ENCODE peak calls at places on chromosomes 1 and 21, in six cellular contexts. B, M, V, H, L and C are unnamed samples.

GRCh38 chr1:47627016-47627415 is 189.2 kb downstream of the FOXD2 start:
- DNase-seq in V (no peak), H (no peak), L (no peak), M (no peak), B (no peak), C (no peak)

GRCh38 chr1:101846820-101847219 is 149.9 kb downstream of the OLFM3 start:
- DNase-seq in B (no peak), L (no peak), M (peak), V (no peak), H (no peak), C (no peak)

GRCh38 chr1:21435646-21436487 is 4.1 kb upstream of the NBPF3 start:
- DNase-seq in V (no peak), M (no peak), B (no peak), H (no peak), L (no peak), C (no peak)

GRCh38 chr1:151145158-151146071 is 1.0 kb downstream of the SEMA6C start:
- DNase-seq in V (peak), L (peak), M (no peak), H (no peak), B (no peak), C (no peak)

GRCh38 chr1:210447456-210448057 is 118.9 kb downstream of the HHAT start:
- DNase-seq in M (no peak), V (no peak), B (no peak), L (no peak), H (no peak), C (no peak)

GRCh38 chr1:58927722-58928085 is 143.9 kb upstream of the JUN start:
- DNase-seq in M (no peak), H (no peak), B (no peak), V (no peak), L (no peak), C (no peak)

GRCh38 chr1:231571904-231572303 is 43.4 kb downstream of the TSNAX start:
- DNase-seq in M (no peak), L (no peak), H (no peak), V (no peak), B (no peak), C (no peak)

GRCh38 chr1:66270122-66270812 is 263.7 kb upstream of the SGIP1 start:
- DNase-seq in H (no peak), V (peak), L (no peak), B (no peak), M (no peak), C (no peak)

GRCh38 chr21:26405735-26406361 is 167.2 kb downstream of the CYYR1 start:
- DNase-seq in H (no peak), B (no peak), V (peak), M (no peak), L (no peak), C (no peak)

GRCh38 chr1:25772692-25773245 is 27.2 kb upstream of the SELENON start:
- DNase-seq in M (no peak), L (no peak), V (no peak), B (no peak), H (no peak), C (no peak)

GRCh38 chr21:27168084-27168483 is 201.2 kb upstream of the ADAMTS5 start:
- DNase-seq in B (no peak), M (no peak), V (peak), L (no peak), H (no peak), C (no peak)

GRCh38 chr1:214641214-214641895 is 38.4 kb downstream of the CENPF start:
- DNase-seq in L (no peak), V (no peak), M (no peak), H (no peak), B (no peak), C (no peak)

GRCh38 chr1:33298623-33299277 is 22.1 kb downstream of the A3GALT2 start:
- DNase-seq in B (no peak), L (peak), M (peak), H (peak), V (peak), C (no peak)

GRCh38 chr1:92365378-92366044 is 66.7 kb downstream of the RPAP2 start:
- DNase-seq in H (no peak), M (no peak), B (no peak), L (no peak), V (no peak), C (no peak)

GRCh38 chr1:21896652-21897532 is 40.2 kb downstream of the HSPG2 start:
- DNase-seq in L (no peak), V (no peak), M (no peak), H (no peak), B (no peak), C (peak)

GRCh38 chr21:45299026-45299863 is 11.6 kb upstream of the POFUT2 start:
- DNase-seq in M (no peak), B (peak), H (no peak), V (peak), L (peak), C (no peak)

GRCh38 chr1:230403442-230403841 is 22.7 kb downstream of the PGBD5 start:
- DNase-seq in L (no peak), B (no peak), V (no peak), H (no peak), M (no peak), C (no peak)

GRCh38 chr1:211734359-211734758 is 58.9 kb upstream of the NEK2 start:
- DNase-seq in B (no peak), H (no peak), M (no peak), V (no peak), L (no peak), C (no peak)

GRCh38 chr1:15430787-15431570 is 7.3 kb upstream of the CTRC start:
- DNase-seq in B (peak), M (peak), V (peak), L (peak), H (peak), C (peak)

GRCh38 chr1:185453496-185454192 is 136.6 kb upstream of the IVNS1ABP start:
- DNase-seq in B (no peak), M (no peak), H (no peak), L (no peak), V (peak), C (no peak)

DNA sequence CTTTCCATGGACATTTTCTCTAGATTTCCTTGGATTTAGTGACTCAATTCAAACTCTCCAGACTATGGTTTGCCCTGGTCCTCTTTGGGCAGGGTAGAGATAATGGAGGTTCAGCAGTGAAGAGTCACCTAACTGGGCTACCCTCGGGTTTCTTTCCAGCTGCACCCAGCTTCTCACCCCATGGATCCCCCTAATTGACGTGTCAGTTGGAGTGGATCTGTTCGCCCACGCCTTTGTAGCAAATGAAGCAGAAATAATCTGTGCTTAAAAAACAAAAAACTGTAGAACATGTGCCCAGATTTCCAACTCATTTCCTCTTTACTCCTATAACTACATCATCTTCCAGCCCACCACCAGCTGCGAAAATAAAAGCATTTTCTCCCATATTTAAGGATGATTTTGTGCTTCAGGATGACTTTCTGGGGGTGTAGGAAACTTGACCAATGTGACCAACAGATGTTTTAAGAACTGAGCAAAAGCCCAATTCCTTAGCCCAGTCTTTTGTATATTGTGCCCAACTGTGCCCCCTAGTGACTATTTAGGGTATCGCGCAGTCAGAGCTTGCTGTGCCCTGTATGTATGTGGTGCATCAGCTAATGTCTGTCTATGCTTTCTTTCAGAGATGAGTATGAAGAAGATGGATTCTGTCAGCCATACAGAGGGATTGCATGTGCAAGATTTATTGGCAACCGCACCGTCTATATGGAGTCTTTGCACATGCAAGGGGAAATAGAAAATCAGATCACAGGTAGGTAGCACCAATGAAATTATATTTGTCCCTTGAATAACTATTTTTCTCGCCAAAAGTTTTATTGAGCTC is 66.5 kb upstream of the UBE2U start:
- DNase-seq in H (peak), V (peak), B (peak), M (peak), L (peak), C (peak)
- TF ChIP-seq CTCF in H (peak), V (peak), B (peak), M (peak), L (peak), C (peak)

DNA sequence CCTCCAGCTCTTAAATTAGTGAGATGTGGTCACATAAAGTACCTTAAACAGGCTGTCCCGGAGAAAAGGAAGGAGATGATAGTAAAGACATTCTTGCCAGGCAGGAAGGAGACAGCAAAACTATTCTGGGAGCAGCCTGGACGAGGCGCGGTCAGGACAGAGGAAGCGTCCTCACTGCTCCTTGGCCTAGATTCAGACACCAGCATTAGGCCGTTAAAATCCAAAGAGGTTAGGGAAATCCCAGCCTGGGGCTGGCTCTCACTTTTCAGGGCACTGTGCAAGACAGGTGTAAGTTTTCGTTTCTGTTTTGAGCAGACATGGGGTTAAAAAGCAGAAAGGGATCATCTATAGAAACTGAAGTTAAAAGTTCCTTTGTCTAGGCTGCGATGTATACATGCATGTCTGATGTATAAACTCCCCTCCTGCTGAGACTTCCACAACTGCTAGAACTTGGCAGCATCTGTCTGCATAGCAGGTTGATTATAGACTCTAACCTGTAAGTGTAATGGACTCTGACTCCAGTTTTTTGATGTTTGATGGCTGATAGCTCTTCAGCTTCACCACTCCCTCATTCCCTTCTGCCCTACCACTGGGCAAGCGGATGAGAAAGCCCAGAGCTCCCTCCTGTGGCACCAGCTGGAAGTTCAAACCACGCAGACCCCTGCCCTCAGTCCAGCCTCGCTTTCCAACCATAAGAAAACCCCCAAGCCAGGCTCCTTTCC is 21.5 kb downstream of the STPG1 start:
- DNase-seq in M (peak), B (no peak), L (peak), H (peak), V (peak), C (no peak)
- TF ChIP-seq CTCF in M (peak), B (peak), L (peak), H (peak), V (peak), C (peak)

DNA sequence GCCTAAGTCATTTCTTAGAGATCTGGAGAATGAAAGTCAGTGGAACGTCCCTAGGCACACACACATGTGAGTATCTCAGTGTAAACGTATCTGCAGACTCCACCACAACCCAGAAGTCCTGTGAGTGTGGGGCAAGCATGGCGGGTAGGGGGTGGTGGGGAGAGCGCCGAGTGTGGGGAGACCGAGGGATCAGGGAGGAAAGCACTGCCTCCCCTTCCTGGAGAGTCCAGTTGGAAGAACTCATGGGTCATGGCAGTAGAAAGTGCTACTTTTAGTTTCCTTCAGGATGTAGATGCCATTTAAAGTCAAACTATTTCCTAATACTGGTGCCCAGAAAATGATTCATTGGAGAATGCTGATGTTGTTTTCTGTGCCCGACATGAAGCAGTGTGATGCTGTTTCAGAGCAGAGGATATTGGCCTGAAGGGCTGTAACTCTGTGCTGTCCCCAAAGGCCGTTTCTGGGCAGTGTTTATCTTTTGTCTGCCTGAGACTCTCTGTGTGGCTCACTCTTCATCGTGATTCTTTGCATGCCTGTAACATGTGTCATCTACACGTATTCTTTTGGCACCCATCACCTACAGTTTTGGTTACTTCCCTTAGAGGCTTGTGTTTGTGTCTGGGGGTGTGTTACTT is 45.7 kb upstream of the TSPAN2 start:
- DNase-seq in L (no peak), M (no peak), H (no peak), V (peak), B (no peak), C (no peak)
- TF ChIP-seq CTCF in L (no peak), M (no peak), H (no peak), V (no peak), B (no peak), C (no peak)

GRCh38 chr1:218996362-218996761 is 177.3 kb upstream of the LYPLAL1 start:
- DNase-seq in H (no peak), M (no peak), V (peak), B (no peak), L (no peak), C (no peak)
- TF ChIP-seq CTCF in H (no peak), M (no peak), V (peak), B (no peak), L (no peak), C (no peak)

GRCh38 chr1:155086856-155087535 is 8.4 kb downstream of the EFNA3 start:
- DNase-seq in B (no peak), M (no peak), L (no peak), V (no peak), H (no peak), C (no peak)
- TF ChIP-seq CTCF in B (no peak), M (no peak), L (no peak), V (no peak), H (no peak), C (no peak)

GRCh38 chr1:161374373-161374772 is 6.7 kb upstream of the CFAP126 start:
- DNase-seq in H (no peak), V (peak), B (no peak), L (no peak), M (no peak), C (no peak)
- TF ChIP-seq CTCF in H (no peak), V (peak), B (no peak), L (no peak), M (peak), C (peak)

DNA sequence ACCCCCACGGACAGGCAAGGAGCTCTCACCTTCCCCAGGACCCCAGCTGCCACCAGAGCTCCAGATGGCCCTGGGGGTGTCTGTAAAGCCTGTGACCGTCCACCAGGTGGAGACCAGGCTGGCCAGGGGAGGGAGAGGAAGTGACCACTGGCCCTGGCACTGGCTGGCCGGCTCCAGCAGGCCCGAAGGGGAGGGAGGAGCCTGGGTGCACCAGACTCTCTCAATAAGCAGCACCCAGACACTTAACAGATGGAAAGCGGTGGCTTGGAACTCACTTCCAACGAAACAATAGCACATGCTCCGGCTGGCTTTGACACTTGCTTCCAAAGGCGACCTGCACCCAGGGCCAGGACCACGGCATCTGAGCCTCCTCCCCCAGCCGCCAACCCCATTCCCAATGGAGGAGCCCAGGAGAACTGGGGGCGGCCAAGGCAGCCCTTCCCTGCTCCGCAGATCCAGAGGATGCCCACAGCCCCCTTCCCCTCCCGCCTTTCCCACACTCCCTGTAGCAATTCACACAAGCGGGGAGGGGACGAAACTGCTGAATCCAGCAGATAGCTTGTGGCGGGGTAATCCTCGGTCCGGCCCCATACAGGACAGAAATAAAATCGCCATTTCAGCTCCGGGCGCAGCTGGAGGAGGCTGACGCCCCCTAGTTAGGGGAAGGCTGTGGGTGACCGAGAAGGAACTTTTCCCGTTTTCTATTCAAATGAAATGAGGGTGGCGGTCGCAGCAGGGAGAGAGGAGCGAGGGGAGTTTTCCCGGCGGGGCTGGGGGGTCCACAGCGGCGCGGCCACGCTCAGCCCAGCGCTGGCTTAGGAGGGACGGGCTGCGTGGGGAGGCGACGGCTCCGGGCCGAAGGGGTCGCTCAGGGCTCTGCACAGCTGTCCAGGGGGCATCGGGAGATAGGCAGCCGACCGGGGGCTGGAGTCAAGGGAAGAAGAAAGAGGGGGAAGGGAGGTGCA is 612 bp upstream of the PDE9A start:
- DNase-seq in L (no peak), B (no peak), V (peak), H (no peak), M (peak), C (no peak)
- TF ChIP-seq CTCF in L (no peak), B (peak), V (peak), H (no peak), M (peak), C (peak)

GRCh38 chr1:240598602-240599001 is 13.4 kb downstream of the GREM2 start:
- DNase-seq in L (no peak), M (no peak), B (no peak), V (no peak), H (no peak), C (no peak)

GRCh38 chr1:240598201-240598600 is 13.8 kb downstream of the GREM2 start:
- DNase-seq in B (no peak), H (no peak), M (no peak), L (no peak), V (no peak), C (no peak)

GRCh38 chr1:240599299-240599698 is 12.7 kb downstream of the GREM2 start:
- DNase-seq in B (no peak), V (no peak), M (no peak), H (no peak), L (no peak), C (no peak)

GRCh38 chr1:240599830-240600229 is 12.1 kb downstream of the GREM2 start:
- DNase-seq in M (no peak), L (no peak), B (no peak), V (no peak), H (no peak), C (no peak)

DNA sequence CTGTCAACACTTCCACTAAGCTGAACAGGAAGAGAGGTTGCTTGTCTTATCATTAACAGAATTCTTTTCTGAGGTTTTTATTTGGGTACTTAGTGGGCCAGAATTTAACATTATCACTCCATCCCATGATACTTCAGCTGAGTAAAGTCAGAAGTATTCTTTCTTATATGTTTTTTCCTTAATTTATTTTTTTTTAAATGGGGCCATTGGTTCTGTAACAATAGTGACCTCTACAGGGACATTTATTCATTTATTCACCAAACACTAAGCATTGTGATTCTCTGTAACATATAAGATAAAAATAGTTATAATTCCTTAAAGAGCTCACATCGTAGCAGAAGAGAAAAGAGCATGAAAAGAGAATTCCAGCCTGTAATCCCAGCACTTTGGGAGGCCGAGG is 9.8 kb downstream of the GREM2 start:
- DNase-seq in M (no peak), V (peak), H (no peak), L (no peak), B (no peak), C (no peak)
- TF ChIP-seq CTCF in M (no peak), V (peak), H (no peak), L (no peak), B (no peak), C (no peak)